ENCODE peak calls at places on chromosomes 11 and 22, in five cellular contexts. Z is iPS DF 6.9, H is prostate gland, E is sigmoid colon, Y is Peyer's patch. X is an unnamed sample.

GRCh38 chr11:1563697-1564534 is 8.2 kb downstream of the DUSP8 start:
- DNase-seq in Z (no peak), H (no peak), E (no peak), Y (no peak), X (no peak)

GRCh38 chr11:62416596-62416995 is 2.2 kb upstream of the SCGB1A1 start:
- DNase-seq in Z (no peak), H (no peak), E (no peak), Y (no peak), X (no peak)

GRCh38 chr11:42205518-42205917 is 746.1 kb upstream of the LRRC4C start:
- DNase-seq in Z (no peak), H (no peak), E (no peak), Y (peak; percentile 47), X (no peak)

GRCh38 chr22:37559901-37560681 is at the start of gene CDC42EP1:
- DNase-seq in Z (no peak), H (peak; percentile 52), E (peak; percentile 84), Y (peak; percentile 75), X (peak; percentile 66)

GRCh38 chr11:74806267-74806666 is 57.6 kb downstream of the RNF169 start:
- DNase-seq in Z (no peak), H (no peak), E (no peak), Y (no peak), X (no peak)

GRCh38 chr11:104892723-104893511 is 5.3 kb downstream of the CASP12 start:
- DNase-seq in Z (no peak), H (no peak), E (no peak), Y (no peak), X (no peak)

GRCh38 chr11:47177229-47177845 is 658 bp upstream of the ARFGAP2 start:
- DNase-seq in Z (no peak), H (peak; percentile 68), E (peak; percentile 84), Y (peak; percentile 88), X (peak; percentile 72)

GRCh38 chr22:35663371-35663770 is 15.1 kb downstream of the APOL6 start:
- DNase-seq in Z (no peak), H (no peak), E (no peak), Y (no peak), X (no peak)

GRCh38 chr11:106446961-106447360 is 369.5 kb downstream of the AASDHPPT start:
- DNase-seq in Z (no peak), H (no peak), E (no peak), Y (no peak), X (no peak)

GRCh38 chr11:68213555-68214172 is 568 bp upstream of the KMT5B start:
- DNase-seq in Z (no peak), H (peak; percentile 87), E (peak; percentile 96), Y (peak; percentile 93), X (peak; percentile 90)

GRCh38 chr22:49243335-49243734 is 584.3 kb downstream of the BRD1 start:
- DNase-seq in Z (no peak), H (no peak), E (no peak), Y (no peak), X (no peak)

GRCh38 chr11:833114-833791 is 501 bp downstream of the CD151 start:
- DNase-seq in Z (no peak), H (no peak), E (no peak), Y (no peak), X (peak; percentile 67)

GRCh38 chr11:876550-876949 is 33.9 kb downstream of the TSPAN4 start:
- DNase-seq in Z (no peak), H (no peak), E (no peak), Y (no peak), X (no peak)

GRCh38 chr11:112806876-112807275 is 154.3 kb upstream of the NCAM1 start:
- DNase-seq in Z (no peak), H (no peak), E (no peak), Y (no peak), X (no peak)

GRCh38 chr11:12066799-12067508 is 43.4 kb upstream of the MICAL2 start:
- DNase-seq in Z (no peak), H (peak; percentile 71), E (peak; percentile 87), Y (peak; percentile 54), X (no peak)

GRCh38 chr11:132072044-132072879 is 701.8 kb downstream of the NTM start:
- DNase-seq in Z (no peak), H (no peak), E (no peak), Y (no peak), X (no peak)

GRCh38 chr22:33421859-33422258 is 363.7 kb upstream of the SYN3 start:
- DNase-seq in Z (no peak), H (no peak), E (no peak), Y (no peak), X (no peak)

GRCh38 chr11:80733776-80734175 is 1292.9 kb upstream of the TENM4 start:
- DNase-seq in Z (no peak), H (no peak), E (no peak), Y (no peak), X (no peak)

GRCh38 chr11:59785818-59786217 is 24.8 kb downstream of the MRPL16 start:
- DNase-seq in Z (no peak), H (no peak), E (no peak), Y (no peak), X (no peak)

GRCh38 chr11:118437736-118438125 is 1.4 kb downstream of the KMT2A start:
- DNase-seq in Z (no peak), H (peak; percentile 15), E (peak; percentile 67), Y (peak; percentile 62), X (peak; percentile 62)

GRCh38 chr11:64444838-64445441 is 86.0 kb downstream of the RPS6KA4 start:
- DNase-seq in Z (no peak), H (no peak), E (peak; percentile 27), Y (no peak), X (peak; percentile 42)

GRCh38 chr11:10809373-10810199 is 860 bp upstream of the EIF4G2 start:
- DNase-seq in Z (no peak), H (no peak), E (peak; percentile 77), Y (peak; percentile 68), X (peak; percentile 70)

GRCh38 chr22:24977370-24978230 is 25.1 kb downstream of the KIAA1671 start:
- DNase-seq in Z (no peak), H (peak; percentile 66), E (peak; percentile 79), Y (peak; percentile 73), X (no peak)

GRCh38 chr22:45211435-45211834 is 29.3 kb downstream of the KIAA0930 start:
- DNase-seq in Z (no peak), H (no peak), E (no peak), Y (peak; percentile 57), X (no peak)

GRCh38 chr11:35424157-35424945 is 5.0 kb upstream of the SLC1A2 start:
- DNase-seq in Z (no peak), H (no peak), E (no peak), Y (no peak), X (no peak)

GRCh38 chr11:103210543-103210942 is 101.3 kb downstream of the DYNC2H1 start:
- DNase-seq in Z (no peak), H (no peak), E (no peak), Y (no peak), X (no peak)

GRCh38 chr11:70210051-70210501 is 7.0 kb downstream of the FADD start:
- DNase-seq in Z (no peak), H (no peak), E (no peak), Y (no peak), X (peak; percentile 58)

GRCh38 chr11:112961751-112962747 is 829 bp downstream of the NCAM1 start:
- DNase-seq in Z (no peak), H (no peak), E (no peak), Y (no peak), X (no peak)

GRCh38 chr11:21769188-21769587 is 423.7 kb upstream of the ANO5 start:
- DNase-seq in Z (no peak), H (no peak), E (no peak), Y (no peak), X (no peak)

GRCh38 chr22:36659762-36660509 is 43.6 kb downstream of the CACNG2 start:
- DNase-seq in Z (no peak), H (peak; percentile 90), E (peak; percentile 96), Y (peak; percentile 84), X (peak; percentile 56)

GRCh38 chr22:28734393-28734792 is 7.2 kb downstream of the CHEK2 start:
- DNase-seq in Z (no peak), H (no peak), E (no peak), Y (no peak), X (no peak)

GRCh38 chr22:19016081-19016480 is 80.0 kb upstream of the PRODH start:
- DNase-seq in Z (no peak), H (no peak), E (no peak), Y (peak; percentile 23), X (no peak)

GRCh38 chr11:93784935-93785360 is 866 bp downstream of the MED17 start:
- DNase-seq in Z (no peak), H (no peak), E (no peak), Y (no peak), X (peak; percentile 23)

GRCh38 chr11:120532511-120533196 is 21.1 kb downstream of the GRIK4 start:
- DNase-seq in Z (no peak), H (no peak), E (no peak), Y (no peak), X (no peak)

GRCh38 chr11:3838504-3838903 is 2.3 kb downstream of the RHOG start:
- DNase-seq in Z (no peak), H (no peak), E (no peak), Y (no peak), X (no peak)
- H3K4me1 ChIP-seq in Z (peaks cover 4% of the 10 kb centered on the region), H (no peaks in the 10 kb centered on the region), E (peaks cover 32% of the 10 kb centered on the region), Y (no peaks in the 10 kb centered on the region), X (peaks cover 12% of the 10 kb centered on the region)

GRCh38 chr11:128598755-128599154 is 11.4 kb upstream of the ETS1 start:
- DNase-seq in Z (no peak), H (no peak), E (no peak), Y (no peak), X (peak; percentile 78)

GRCh38 chr11:128599729-128600128 is 12.4 kb upstream of the ETS1 start:
- DNase-seq in Z (no peak), H (no peak), E (no peak), Y (no peak), X (no peak)

GRCh38 chr11:128603752-128604472 is 16.6 kb upstream of the ETS1 start:
- DNase-seq in Z (no peak), H (no peak), E (no peak), Y (no peak), X (no peak)

GRCh38 chr11:128604723-128605122 is 17.4 kb upstream of the ETS1 start:
- DNase-seq in Z (no peak), H (no peak), E (no peak), Y (no peak), X (no peak)

GRCh38 chr11:128603003-128603715 is 15.8 kb upstream of the ETS1 start:
- DNase-seq in Z (no peak), H (no peak), E (no peak), Y (no peak), X (no peak)
- H3K4me3 ChIP-seq in Z (no peak overlapping the region), H (no peak overlapping the region), E (no peak overlapping the region), Y (no peak overlapping the region), X (no peak overlapping the region)

GRCh38 chr11:117192401-117192875 is 6.7 kb upstream of the TAGLN start:
- DNase-seq in Z (no peak), H (no peak), E (peak; percentile 62), Y (no peak), X (no peak)

GRCh38 chr11:117189941-117190544 is 9.1 kb upstream of the TAGLN start:
- DNase-seq in Z (no peak), H (no peak), E (peak; percentile 56), Y (peak; percentile 44), X (no peak)

GRCh38 chr11:117193130-117194020 is 5.8 kb upstream of the TAGLN start:
- DNase-seq in Z (no peak), H (no peak), E (peak; percentile 56), Y (peak; percentile 37), X (no peak)

GRCh38 chr11:117194267-117194666 is 4.9 kb upstream of the TAGLN start:
- DNase-seq in Z (no peak), H (no peak), E (no peak), Y (no peak), X (no peak)

GRCh38 chr11:117191680-117192400 is 7.3 kb upstream of the TAGLN start:
- DNase-seq in Z (no peak), H (no peak), E (peak; percentile 58), Y (no peak), X (no peak)
- H3K4me1 ChIP-seq in Z (no peaks in the 10 kb centered on the region), H (peaks cover 2% of the 10 kb centered on the region), E (no peaks in the 10 kb centered on the region), Y (no peaks in the 10 kb centered on the region), X (no peaks in the 10 kb centered on the region)

GRCh38 chr11:3162410-3163240 is 2.5 kb downstream of the OSBPL5 start:
- DNase-seq in Z (no peak), H (no peak), E (no peak), Y (no peak), X (no peak)
- H3K4me3 ChIP-seq in Z (no peak overlapping the region), H (no peak overlapping the region), E (no peak overlapping the region), Y (no peak overlapping the region), X (no peak overlapping the region)